ENCODE peak calls at places on chromosomes 1 and 21, in eight cellular contexts. W is CD4-positive, alpha-beta T cell; H is CD8-positive, alpha-beta memory T cell; B is neural progenitor cell; E is kidney; X is cardiac muscle cell; I is stomach; J is mammary epithelial cell. U is an unnamed sample.

GRCh38 chr1:226891846-226892533 is 21.6 kb downstream of the PSEN2 start:
- DNase-seq in W (no peak), H (no peak), B (no peak), E (no peak), X (peak), I (no peak), J (no peak), U (no peak)

GRCh38 chr21:36702622-36702968 is 3.7 kb downstream of the SIM2 start:
- DNase-seq in W (no peak), H (no peak), B (no peak), E (no peak), X (no peak), I (no peak), J (no peak), U (no peak)

GRCh38 chr1:26923711-26924110 is 2.2 kb downstream of the NUDC start:
- DNase-seq in W (no peak), H (no peak), B (no peak), E (no peak), X (peak), I (no peak), J (peak), U (no peak)

GRCh38 chr1:33025761-33026160 is 10.9 kb downstream of the AK2 start:
- DNase-seq in W (no peak), H (no peak), B (no peak), E (no peak), X (no peak), I (no peak), J (no peak), U (no peak)

GRCh38 chr21:45427331-45428271 is 22.6 kb downstream of the COL18A1 start:
- DNase-seq in W (no peak), H (no peak), B (peak), E (peak), X (peak), I (peak), J (peak), U (no peak)

GRCh38 chr1:8702121-8702520 is 115.3 kb downstream of the RERE start:
- DNase-seq in W (no peak), H (no peak), B (peak), E (no peak), X (peak), I (peak), J (peak), U (no peak)

GRCh38 chr1:17735340-17735739 is 19.8 kb upstream of the ACTL8 start:
- DNase-seq in W (no peak), H (no peak), B (no peak), E (no peak), X (no peak), I (no peak), J (no peak), U (no peak)

GRCh38 chr1:52127181-52128175 is 14.4 kb upstream of the ZFYVE9 start:
- DNase-seq in W (no peak), H (peak), B (no peak), E (no peak), X (peak), I (no peak), J (peak), U (no peak)

GRCh38 chr21:34997295-34997694 is 51.8 kb downstream of the RUNX1 start:
- DNase-seq in W (no peak), H (no peak), B (no peak), E (no peak), X (peak), I (no peak), J (no peak), U (no peak)

GRCh38 chr1:22855668-22856606 is 116.7 kb downstream of the LACTBL1 start:
- DNase-seq in W (no peak), H (no peak), B (no peak), E (no peak), X (no peak), I (no peak), J (no peak), U (peak)

GRCh38 chr1:109944541-109944940 is 33.9 kb downstream of the CSF1 start:
- DNase-seq in W (no peak), H (no peak), B (no peak), E (no peak), X (no peak), I (no peak), J (peak), U (no peak)

GRCh38 chr1:226611301-226611700 is 62.7 kb downstream of the STUM start:
- DNase-seq in W (no peak), H (no peak), B (no peak), E (no peak), X (no peak), I (no peak), J (no peak), U (no peak)

GRCh38 chr1:173473599-173474011 is 3.5 kb upstream of the PRDX6 start:
- DNase-seq in W (no peak), H (no peak), B (no peak), E (no peak), X (peak), I (no peak), J (peak), U (no peak)

GRCh38 chr1:118074101-118074500 is 110.9 kb downstream of the SPAG17 start:
- DNase-seq in W (no peak), H (no peak), B (peak), E (no peak), X (no peak), I (no peak), J (no peak), U (no peak)

GRCh38 chr1:21270086-21270689 is 20.1 kb downstream of the ECE1 start:
- DNase-seq in W (peak), H (peak), B (peak), E (no peak), X (peak), I (peak), J (no peak), U (peak)

GRCh38 chr1:84377480-84378095 is 20.7 kb upstream of the DNASE2B start:
- DNase-seq in W (no peak), H (no peak), B (no peak), E (no peak), X (peak), I (no peak), J (peak), U (no peak)

GRCh38 chr1:178540204-178540603 is 27.3 kb downstream of the TEX35 start:
- DNase-seq in W (no peak), H (no peak), B (no peak), E (no peak), X (no peak), I (no peak), J (no peak), U (no peak)

GRCh38 chr1:73674945-73675561 is 522.9 kb downstream of the LRRIQ3 start:
- DNase-seq in W (no peak), H (no peak), B (peak), E (no peak), X (peak), I (no peak), J (peak), U (no peak)

GRCh38 chr1:222240536-222241181 is 307.2 kb downstream of the HHIPL2 start:
- DNase-seq in W (no peak), H (no peak), B (no peak), E (no peak), X (peak), I (no peak), J (peak), U (no peak)

GRCh38 chr1:55504306-55504706 is 289.1 kb upstream of the USP24 start:
- DNase-seq in W (no peak), H (no peak), B (peak), E (no peak), X (no peak), I (no peak), J (no peak), U (peak)

GRCh38 chr21:42846221-42846620 is 33.1 kb downstream of the WDR4 start:
- DNase-seq in W (no peak), H (no peak), B (no peak), E (peak), X (no peak), I (no peak), J (no peak), U (no peak)

GRCh38 chr1:180145446-180145845 is 9.2 kb upstream of the QSOX1 start:
- DNase-seq in W (no peak), H (no peak), B (no peak), E (no peak), X (no peak), I (no peak), J (no peak), U (no peak)

DNA sequence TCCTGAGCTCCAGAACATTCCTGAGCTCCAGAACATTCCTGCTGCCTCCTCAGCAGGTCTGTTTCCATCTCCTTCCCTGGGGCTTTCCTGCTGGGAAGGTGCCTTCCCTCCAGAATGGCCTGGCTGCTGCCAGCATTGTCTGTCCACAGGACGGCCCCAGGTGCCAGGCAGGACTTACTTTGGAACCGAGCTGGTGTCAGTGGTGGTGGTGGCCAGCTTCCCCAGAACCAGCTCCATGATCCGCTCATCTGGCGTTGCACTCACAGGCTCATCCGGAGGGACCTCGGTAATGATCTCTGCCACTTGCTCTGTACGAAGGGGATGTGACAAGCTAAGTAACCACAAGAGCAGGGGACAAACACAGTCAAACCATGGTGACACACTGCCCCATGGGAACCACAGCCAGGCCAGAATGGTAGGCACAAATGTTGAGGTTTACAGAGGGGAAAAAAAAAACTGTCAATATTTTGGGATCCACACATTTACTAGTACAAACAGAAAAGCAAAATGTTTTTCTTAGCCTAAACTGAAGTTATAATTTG is 41.3 kb downstream of the PRDM15 start:
- DNase-seq in W (no peak), H (no peak), B (no peak), E (peak), X (no peak), I (no peak), J (no peak), U (no peak)
- H3K27ac ChIP-seq in W (no peak), H (no peak), B (no peak), E (no peak), X (no peak), I (no peak), J (no peak), U (no peak)

GRCh38 chr1:204318324-204318723 is 41.4 kb downstream of the PLEKHA6 start:
- DNase-seq in W (no peak), H (no peak), B (no peak), E (no peak), X (no peak), I (no peak), J (no peak), U (no peak)
- H3K27ac ChIP-seq in W (no peak), H (no peak), B (no peak), E (no peak), X (peak), I (peak), J (no peak), U (no peak)

GRCh38 chr1:98389809-98390208 is 271.7 kb upstream of the SNX7 start:
- DNase-seq in W (no peak), H (no peak), B (no peak), E (no peak), X (peak), I (no peak), J (peak), U (no peak)
- H3K27ac ChIP-seq in W (no peak), H (no peak), B (no peak), E (no peak), X (no peak), I (no peak), J (peak), U (no peak)

DNA sequence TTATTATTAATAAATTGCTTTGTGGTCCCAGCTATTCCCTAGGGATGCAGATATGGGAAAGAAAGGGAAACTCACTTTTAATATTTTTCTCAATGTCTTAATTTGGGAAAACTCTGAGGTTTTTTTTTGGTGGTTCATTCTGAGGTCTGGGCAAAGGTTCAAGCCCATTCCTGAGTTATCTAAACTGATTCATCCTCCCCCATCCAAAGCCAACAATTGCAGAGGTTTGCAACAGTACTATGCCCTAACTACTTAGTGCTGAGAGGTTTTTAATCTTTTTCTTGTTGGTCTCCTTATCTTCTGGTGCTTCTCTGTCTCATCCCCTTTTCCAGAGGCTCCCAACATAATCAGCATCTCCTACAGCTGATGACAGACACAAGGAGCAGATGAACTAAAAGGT is 390.3 kb downstream of the TGFB2 start:
- DNase-seq in W (no peak), H (no peak), B (no peak), E (no peak), X (peak), I (no peak), J (no peak), U (no peak)
- H3K27ac ChIP-seq in W (no peak), H (no peak), B (no peak), E (no peak), X (peak), I (no peak), J (no peak), U (no peak)

GRCh38 chr1:14300991-14301703 is 297.3 kb upstream of the KAZN start:
- DNase-seq in W (no peak), H (no peak), B (no peak), E (no peak), X (peak), I (peak), J (no peak), U (no peak)

GRCh38 chr1:14303011-14303410 is 295.5 kb upstream of the KAZN start:
- DNase-seq in W (no peak), H (no peak), B (no peak), E (no peak), X (no peak), I (no peak), J (no peak), U (no peak)

GRCh38 chr1:14302025-14302424 is 296.5 kb upstream of the KAZN start:
- DNase-seq in W (no peak), H (no peak), B (no peak), E (no peak), X (no peak), I (no peak), J (no peak), U (no peak)

GRCh38 chr1:14301704-14302024 is 296.8 kb upstream of the KAZN start:
- DNase-seq in W (no peak), H (no peak), B (no peak), E (no peak), X (no peak), I (no peak), J (no peak), U (no peak)

DNA sequence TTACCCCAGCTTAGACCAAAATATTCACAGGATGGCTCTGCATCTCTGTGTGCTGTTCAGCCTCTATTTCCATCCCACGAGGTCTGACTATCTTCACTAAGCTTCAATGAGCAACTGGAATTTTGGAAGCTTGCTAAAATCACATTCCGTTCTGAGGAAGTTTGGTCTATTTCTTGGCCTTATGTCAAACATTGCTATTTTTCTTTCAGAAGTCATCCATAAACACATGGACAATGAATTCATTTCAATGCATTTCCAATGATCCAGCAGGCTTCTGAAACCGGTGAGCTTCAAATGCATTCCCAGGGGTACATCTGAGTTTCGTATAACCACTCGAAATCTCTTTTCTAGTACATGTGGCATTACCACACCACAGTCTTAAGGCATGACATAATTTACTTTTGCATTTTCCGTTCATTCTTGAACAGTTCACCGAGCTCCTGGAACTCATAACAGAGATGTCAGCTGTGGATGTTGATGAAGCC is 294.1 kb upstream of the KAZN start:
- DNase-seq in W (no peak), H (no peak), B (no peak), E (no peak), X (peak), I (no peak), J (no peak), U (no peak)
- H3K27ac ChIP-seq in W (no peak), H (no peak), B (no peak), E (no peak), X (no peak), I (peak), J (no peak), U (no peak)

DNA sequence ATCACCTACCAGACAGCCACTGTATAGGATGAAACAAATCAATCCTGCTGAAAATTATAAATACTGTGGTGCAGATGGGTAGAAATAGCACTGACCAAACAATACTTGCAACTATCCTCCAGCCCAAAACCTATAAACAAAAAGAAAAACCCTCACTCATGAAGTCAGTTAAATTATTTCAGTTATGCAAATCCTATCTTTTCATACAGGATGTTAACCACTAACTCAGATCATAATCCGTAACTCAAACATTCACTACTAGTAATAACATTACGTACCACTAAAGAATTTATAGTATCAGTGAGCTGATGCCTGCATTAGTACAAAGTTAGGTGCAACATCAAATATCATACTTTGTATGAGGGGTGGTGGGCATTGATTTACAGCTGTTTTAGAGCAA is 2.6 kb downstream of the NDC1 start:
- DNase-seq in W (no peak), H (no peak), B (no peak), E (no peak), X (no peak), I (no peak), J (no peak), U (no peak)
- H3K27ac ChIP-seq in W (no peak), H (no peak), B (no peak), E (no peak), X (no peak), I (no peak), J (no peak), U (no peak)

GRCh38 chr1:31936278-31936965 is 1.7 kb downstream of the PTP4A2 start:
- DNase-seq in W (no peak), H (no peak), B (no peak), E (no peak), X (no peak), I (no peak), J (peak), U (no peak)
- H3K27ac ChIP-seq in W (peak), H (peak), B (no peak), E (peak), X (peak), I (peak), J (peak), U (peak)

GRCh38 chr1:204992499-204992898 is 50.5 kb upstream of the CNTN2 start:
- DNase-seq in W (no peak), H (no peak), B (no peak), E (no peak), X (no peak), I (peak), J (no peak), U (no peak)
- H3K27ac ChIP-seq in W (no peak), H (no peak), B (no peak), E (no peak), X (no peak), I (peak), J (no peak), U (peak)

GRCh38 chr21:19810779-19811178 is 1187.4 kb upstream of the NCAM2 start:
- DNase-seq in W (no peak), H (no peak), B (no peak), E (peak), X (peak), I (no peak), J (no peak), U (no peak)
- H3K27ac ChIP-seq in W (no peak), H (no peak), B (no peak), E (no peak), X (no peak), I (no peak), J (no peak), U (no peak)

GRCh38 chr1:41381691-41382530 is 20.7 kb downstream of the FOXO6 start:
- DNase-seq in W (no peak), H (peak), B (peak), E (peak), X (peak), I (peak), J (no peak), U (no peak)
- H3K27ac ChIP-seq in W (no peak), H (no peak), B (no peak), E (peak), X (no peak), I (peak), J (no peak), U (no peak)